ENCODE peak calls at places on chromosomes 13 and 19, in six cellular contexts. U is mammary epithelial cell; C is neural progenitor cell; L is MM.1S; N is naive thymus-derived CD4-positive, alpha-beta T cell; A is HCT116. F is an unnamed sample. For H3K36me3, the result is how much of the 10 kb centered on the place peaks cover.

GRCh38 chr19:3184847-3185481 is 766 bp upstream of the NCLN start:
- DNase-seq in L (no peak), C (peak), A (no peak), U (no peak), N (peak), F (peak)

GRCh38 chr13:45133396-45134118 is 13.2 kb downstream of the GTF2F2 start:
- DNase-seq in C (no peak), L (no peak), N (no peak), U (no peak), A (peak), F (no peak)

GRCh38 chr13:44237276-44237767 is 136.3 kb upstream of the SERP2 start:
- DNase-seq in A (no peak), U (peak), L (no peak), N (no peak), C (no peak), F (no peak)

GRCh38 chr13:66353664-66354063 is 876.5 kb downstream of the PCDH9 start:
- DNase-seq in A (no peak), C (no peak), L (no peak), U (no peak), N (no peak), F (no peak)

GRCh38 chr19:1041835-1042685 is 2.2 kb downstream of the ABCA7 start:
- DNase-seq in N (no peak), A (peak), C (no peak), L (no peak), U (no peak), F (no peak)

GRCh38 chr19:32373614-32374295 is 28.3 kb downstream of the ZNF507 start:
- DNase-seq in L (no peak), A (peak), N (no peak), C (no peak), U (peak), F (no peak)

GRCh38 chr13:21675095-21676007 is 4.5 kb downstream of the FGF9 start:
- DNase-seq in C (peak), L (peak), N (peak), U (no peak), A (no peak), F (peak)

GRCh38 chr13:109816112-109816978 is 30.0 kb upstream of the IRS2 start:
- DNase-seq in A (no peak), U (peak), C (no peak), N (no peak), L (no peak), F (no peak)

GRCh38 chr19:51064534-51065220 is at the start of gene KLK13:
- DNase-seq in N (no peak), C (peak), L (no peak), U (peak), A (peak), F (no peak)

GRCh38 chr19:18496167-18496979 is 25.5 kb downstream of the ELL start:
- DNase-seq in A (no peak), L (peak), N (peak), C (no peak), U (peak), F (no peak)

GRCh38 chr19:3857449-3858003 is 11.3 kb downstream of the ZFR2 start:
- DNase-seq in A (no peak), L (no peak), U (no peak), C (no peak), N (no peak), F (no peak)

GRCh38 chr13:92224825-92225224 is 826.4 kb downstream of the GPC5 start:
- DNase-seq in L (peak), N (no peak), A (no peak), U (no peak), C (no peak), F (no peak)

GRCh38 chr13:61123533-61124269 is 291.9 kb downstream of the PCDH20 start:
- DNase-seq in C (peak), U (no peak), L (no peak), N (no peak), A (no peak), F (no peak)

GRCh38 chr13:19581675-19582074 is 20.3 kb upstream of the TPTE2 start:
- DNase-seq in C (no peak), U (no peak), N (no peak), L (no peak), A (no peak), F (no peak)

GRCh38 chr13:110229905-110230563 is 76.9 kb downstream of the COL4A1 start:
- DNase-seq in U (no peak), N (no peak), L (no peak), C (no peak), A (no peak), F (no peak)

GRCh38 chr13:40087021-40088002 is 431.9 kb downstream of the COG6 start:
- DNase-seq in L (no peak), A (no peak), C (peak), N (no peak), U (peak), F (no peak)

GRCh38 chr13:67308004-67308772 is 78.1 kb upstream of the PCDH9 start:
- DNase-seq in U (peak), N (no peak), C (no peak), L (peak), A (no peak), F (no peak)

GRCh38 chr19:46606019-46606418 is 4.9 kb downstream of the CALM3 start:
- DNase-seq in U (no peak), C (no peak), A (no peak), N (no peak), L (no peak), F (no peak)

GRCh38 chr19:49654581-49654980 is 11.1 kb downstream of the IRF3 start:
- DNase-seq in L (no peak), U (no peak), A (no peak), N (no peak), C (no peak), F (no peak)

GRCh38 chr19:10270180-10270615 is 722 bp upstream of the ICAM1 start:
- DNase-seq in A (no peak), U (no peak), C (peak), L (peak), N (peak), F (no peak)

GRCh38 chr13:26583662-26584061 is 26.2 kb downstream of the WASF3 start:
- DNase-seq in N (no peak), U (no peak), C (no peak), A (no peak), L (no peak), F (no peak)

DNA sequence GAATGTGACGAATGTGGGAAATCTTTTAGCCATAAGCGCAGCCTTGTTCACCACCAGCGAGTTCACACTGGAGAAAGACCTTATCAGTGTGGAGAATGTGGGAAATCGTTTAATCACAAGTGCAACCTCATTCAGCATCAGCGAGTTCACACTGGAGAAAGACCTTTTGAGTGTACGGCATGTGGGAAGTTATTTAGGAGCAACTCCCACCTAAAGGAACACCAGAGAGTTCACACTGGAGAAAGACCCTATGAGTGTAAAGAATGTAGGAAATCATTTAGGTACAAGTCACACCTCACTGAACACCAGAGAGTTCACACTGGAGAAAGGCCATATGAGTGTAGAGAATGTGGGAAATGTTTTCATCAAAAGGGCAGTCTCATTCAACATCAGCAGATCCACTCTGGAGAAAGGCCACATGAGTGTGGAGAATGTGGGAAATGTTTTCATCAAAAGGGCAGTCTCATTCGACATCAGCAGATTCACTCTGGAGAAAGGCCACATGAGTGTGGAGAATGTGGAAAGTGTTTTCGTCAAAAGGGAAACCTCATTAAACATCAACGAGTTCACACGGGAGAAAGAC is 7.6 kb downstream of the ZNF776 start:
- DNase-seq in L (no peak), N (no peak), U (no peak), A (no peak), C (no peak), F (no peak)
- H3K36me3 ChIP-seq in L (under half), N (under half), U (under half), A (half or more), C (under half), F (half or more)

DNA sequence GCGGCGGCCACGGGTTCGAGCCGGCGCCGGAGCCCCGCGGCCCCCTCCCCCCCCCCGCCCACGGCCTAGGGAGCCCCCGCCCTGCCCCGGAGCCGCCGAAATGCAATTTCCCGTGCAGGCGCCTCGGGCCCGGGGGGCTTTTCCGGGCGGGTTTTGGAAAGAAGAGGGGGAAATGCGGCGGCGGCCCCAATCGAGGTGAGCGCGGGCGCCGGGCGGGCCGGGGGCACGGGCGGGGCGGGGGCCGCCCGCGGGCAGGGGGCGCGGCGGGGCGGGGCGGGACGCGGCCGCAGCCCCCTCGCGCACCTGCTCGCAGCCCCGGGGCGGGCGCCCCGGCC is 11.7 kb upstream of the NANOS3 start:
- DNase-seq in N (no peak), A (no peak), U (no peak), L (no peak), C (no peak), F (no peak)
- H3K4me3 ChIP-seq in N (no peak), A (peak), U (no peak), L (no peak), C (peak), F (peak)

DNA sequence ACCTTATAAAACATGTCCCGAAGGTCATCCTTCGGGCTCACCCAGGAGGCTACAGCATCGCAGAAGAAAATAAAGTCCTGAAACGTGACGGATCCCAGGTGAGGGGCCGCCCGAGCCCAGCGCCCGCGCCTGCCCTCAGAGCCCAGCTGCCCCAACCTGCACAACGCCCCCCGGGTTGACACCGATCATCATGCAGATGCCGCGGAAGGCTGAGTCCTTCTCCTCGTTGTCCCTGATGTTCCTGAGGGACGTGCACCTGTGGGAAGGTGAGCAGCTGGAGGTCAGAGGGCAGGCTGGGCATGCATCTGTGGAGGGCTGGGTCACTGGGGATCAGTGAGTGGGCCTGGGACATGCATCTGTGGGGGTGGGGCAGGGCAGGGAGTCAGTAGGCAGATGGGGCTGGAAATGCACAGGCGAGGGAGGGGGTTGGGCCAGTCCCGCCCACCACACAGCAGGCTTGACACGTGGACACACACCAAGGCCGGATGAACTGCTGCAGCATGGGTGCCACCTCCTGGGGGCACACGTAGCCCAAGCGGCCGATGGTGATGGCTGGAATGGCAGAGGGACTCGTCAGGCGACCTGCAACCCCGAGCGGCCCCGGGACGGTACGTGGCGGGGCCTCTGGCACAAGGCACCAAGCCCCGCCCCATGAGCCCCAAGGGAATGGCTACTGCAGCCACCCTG is 5.3 kb upstream of the FBXW9 start:
- DNase-seq in A (no peak), C (no peak), L (no peak), U (no peak), N (no peak), F (no peak)
- H3K36me3 ChIP-seq in A (half or more), C (under half), L (under half), U (under half), N (under half), F (half or more)

GRCh38 chr13:97433727-97434416 is at the start of gene RAP2A:
- DNase-seq in C (peak), U (peak), A (peak), N (peak), L (peak), F (peak)

GRCh38 chr13:97435297-97435682 is 1.3 kb downstream of the RAP2A start:
- DNase-seq in L (no peak), A (no peak), C (no peak), N (no peak), U (no peak), F (no peak)

GRCh38 chr13:97434417-97435296 is 688 bp downstream of the RAP2A start:
- DNase-seq in U (peak), N (peak), A (no peak), L (peak), C (no peak), F (no peak)

GRCh38 chr13:97436845-97437244 is 2.9 kb downstream of the RAP2A start:
- DNase-seq in A (no peak), N (no peak), C (no peak), U (no peak), L (no peak), F (no peak)

GRCh38 chr13:97435794-97436193 is 1.8 kb downstream of the RAP2A start:
- DNase-seq in N (no peak), A (no peak), C (no peak), U (no peak), L (peak), F (no peak)
- H3K4me3 ChIP-seq in N (no peak), A (no peak), C (peak), U (peak), L (peak), F (peak)

GRCh38 chr13:86831084-86831483 is 840.1 kb upstream of the SLITRK5 start:
- DNase-seq in L (no peak), C (no peak), U (no peak), A (no peak), N (no peak), F (no peak)

GRCh38 chr13:86825410-86825809 is 845.8 kb upstream of the SLITRK5 start:
- DNase-seq in A (no peak), L (no peak), C (no peak), U (no peak), N (no peak), F (no peak)

GRCh38 chr13:86830046-86830445 is 841.1 kb upstream of the SLITRK5 start:
- DNase-seq in C (no peak), U (no peak), A (no peak), L (no peak), N (no peak), F (no peak)

DNA sequence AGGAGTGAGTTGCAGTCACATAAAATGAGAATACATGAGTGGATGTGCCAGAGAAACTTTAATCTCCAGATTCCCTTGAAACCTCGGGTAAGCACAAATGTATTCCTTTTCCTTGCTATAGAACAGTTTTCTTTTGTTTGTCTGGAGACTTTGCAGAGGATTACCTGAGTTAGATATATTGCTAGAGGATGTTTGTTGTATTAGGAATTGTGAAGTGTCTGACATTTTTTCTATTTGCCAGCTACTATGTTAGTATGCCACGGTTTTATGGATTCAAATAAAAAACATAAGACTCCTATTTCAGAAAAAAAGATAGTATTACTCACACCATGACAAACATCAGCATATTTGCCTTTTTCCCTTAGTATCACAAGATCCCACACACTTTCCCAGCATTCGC is 844.9 kb upstream of the SLITRK5 start:
- DNase-seq in U (no peak), L (no peak), C (no peak), A (no peak), N (no peak), F (no peak)
- H3K36me3 ChIP-seq in U (under half), L (under half), C (under half), A (under half), N (under half), F (under half)